ENCODE peak calls at places on chromosome 12, in ten cellular contexts. W is EH; R is HS-27A; X is activated effector memory CD4-positive, alpha-beta T cell treated with anti-CD3 and anti-CD28 coated beads, Interleukin-2, amount 50 U/mL, for 16 hours; C is activated T-helper 1 cell treated with anti-CD3 and anti-CD28 coated beads, Interleukin-2, amount 50 U/mL, for 16 hours; F is NCI-H460; H is CD4-positive, alpha-beta T cell; E is aorta; J is stimulated activated CD8-positive, alpha-beta memory T cell treated with anti-CD3 and anti-CD28 coated beads, Interleukin-2, amount 100 ng/mL, for 1 hour; N is stimulated activated CD4-positive, alpha-beta T cell treated with anti-CD3 and anti-CD28 coated beads, TNF-alpha, amount 100 ng/mL, for 1 hour. K is an unnamed sample.

GRCh38 chr12:3821441-3821840 is 51.8 kb downstream of the PARP11 start:
- DNase-seq in F (no peak), E (no peak), R (no peak), X (no peak), W (no peak), C (no peak), H (no peak), N (no peak), J (no peak), K (no peak)

GRCh38 chr12:117857632-117858274 is 111.0 kb downstream of the KSR2 start:
- DNase-seq in R (no peak), W (peak), F (peak), H (peak), E (no peak), J (no peak), X (peak), N (peak), C (peak), K (peak)

GRCh38 chr12:131290255-131290959 is 336.7 kb downstream of the ADGRD1 start:
- DNase-seq in N (no peak), E (no peak), J (no peak), X (no peak), C (no peak), R (no peak), W (no peak), F (no peak), H (no peak), K (no peak)

GRCh38 chr12:46154221-46154975 is 114.4 kb downstream of the SLC38A1 start:
- DNase-seq in E (no peak), C (no peak), F (no peak), X (no peak), R (peak), J (no peak), H (no peak), N (no peak), W (peak), K (no peak)

GRCh38 chr12:117067638-117068037 is 31.6 kb downstream of the TESC start:
- DNase-seq in E (peak), R (no peak), X (no peak), N (no peak), J (no peak), F (no peak), H (no peak), W (no peak), C (no peak), K (no peak)

GRCh38 chr12:1099158-1099557 is 108.1 kb downstream of the ERC1 start:
- DNase-seq in F (no peak), X (no peak), R (no peak), H (no peak), C (no peak), J (no peak), E (no peak), W (no peak), N (no peak), K (peak)

GRCh38 chr12:46964496-46965098 is 114.8 kb upstream of the PCED1B start:
- DNase-seq in C (no peak), E (no peak), N (no peak), W (peak), H (no peak), J (no peak), X (no peak), F (peak), R (peak), K (peak)

GRCh38 chr12:91423336-91424050 is 240.9 kb upstream of the DCN start:
- DNase-seq in X (no peak), N (no peak), R (no peak), W (no peak), C (no peak), F (no peak), H (no peak), J (no peak), E (no peak), K (no peak)

GRCh38 chr12:18383203-18383602 is 121.9 kb downstream of the PIK3C2G start:
- DNase-seq in F (peak), R (peak), H (no peak), C (no peak), J (no peak), W (peak), N (no peak), E (no peak), X (no peak), K (peak)